ENCODE peak calls at places on chromosomes 12 and 14, in four cellular contexts. D is anterior cingulate cortex, C is NAMALWA, V is progenitor cell of endocrine pancreas. Z is an unnamed sample.

GRCh38 chr14:79841433-79841832 is 369.9 kb downstream of the DIO2 start:
- DNase-seq in V (no peak), D (no peak), C (no peak), Z (no peak)

GRCh38 chr12:40063424-40063823 is 42.5 kb downstream of the SLC2A13 start:
- DNase-seq in V (no peak), C (no peak), D (no peak), Z (peak; percentile 85)

GRCh38 chr14:74326369-74327152 is 21.7 kb upstream of the VRTN start:
- DNase-seq in D (no peak), C (no peak), V (no peak), Z (peak; percentile 22)

GRCh38 chr12:120234643-120235368 is 30.7 kb downstream of the PXN start:
- DNase-seq in V (no peak), C (no peak), D (peak; percentile 57), Z (peak; percentile 86)

GRCh38 chr12:39412210-39412609 is 30.7 kb downstream of the KIF21A start:
- DNase-seq in V (no peak), C (no peak), D (no peak), Z (no peak)

GRCh38 chr12:121202407-121203355 is 7.2 kb upstream of the P2RX4 start:
- DNase-seq in D (no peak), V (no peak), C (no peak), Z (no peak)

GRCh38 chr12:118144499-118144898 is 8.6 kb downstream of the PEBP1 start:
- DNase-seq in C (no peak), D (no peak), V (no peak), Z (no peak)

GRCh38 chr12:54936736-54937135 is 47.8 kb downstream of the TESPA1 start:
- DNase-seq in V (no peak), C (no peak), D (no peak), Z (no peak)

GRCh38 chr12:108400060-108400459 is 60.9 kb upstream of the CMKLR1 start:
- DNase-seq in D (no peak), C (no peak), V (no peak), Z (peak; percentile 56)

Z was measured in NCI-H446.